ENCODE peak calls at places on chromosomes 7 and 10, in nine cellular contexts. Q is astrocyte of the cerebellum, V is GDM1, F is T-helper 17 cell, P is psoas muscle, Y is A549, B is PC-3, M is iPS-NIHi11, W is NCI-H526 treated with DMSO at 0.1 percent for 48 hours. R is an unnamed sample.

GRCh38 chr10:116853287-116853686 is 4.0 kb downstream of the ENO4 start:
- DNase-seq in P (no peak), F (no peak), B (no peak), M (no peak), Q (no peak), Y (no peak), W (no peak), V (no peak), R (no peak)

GRCh38 chr7:2525161-2525930 is 5.8 kb downstream of the LFNG start:
- DNase-seq in M (no peak), V (no peak), P (no peak), W (no peak), F (no peak), Y (no peak), Q (no peak), B (no peak), R (no peak)

GRCh38 chr7:39069886-39070881 is 92.5 kb downstream of the POU6F2 start:
- DNase-seq in F (no peak), W (no peak), Q (no peak), V (peak), M (no peak), Y (no peak), P (no peak), B (no peak), R (no peak)

GRCh38 chr10:70315815-70316214 is 32.0 kb upstream of the NPFFR1 start:
- DNase-seq in F (no peak), W (no peak), Q (no peak), B (no peak), V (no peak), Y (no peak), P (peak), M (peak), R (no peak)

GRCh38 chr7:99128076-99128950 is 15.6 kb downstream of the SMURF1 start:
- DNase-seq in P (no peak), F (no peak), Q (no peak), W (no peak), M (no peak), V (no peak), B (peak), Y (no peak), R (no peak)

GRCh38 chr7:47389171-47389922 is 192.6 kb downstream of the TNS3 start:
- DNase-seq in W (no peak), Y (no peak), M (no peak), F (no peak), Q (no peak), B (no peak), P (peak), V (no peak), R (no peak)

GRCh38 chr10:74176380-74177139 is 25.5 kb downstream of the ADK start:
- DNase-seq in M (peak), F (peak), Q (peak), P (peak), W (peak), Y (peak), V (peak), B (peak), R (peak)

GRCh38 chr7:79410345-79410744 is 43.1 kb downstream of the MAGI2 start:
- DNase-seq in Q (no peak), F (no peak), V (no peak), P (no peak), B (peak), Y (no peak), M (no peak), W (no peak), R (no peak)

GRCh38 chr7:44323381-44324203 is 1.8 kb downstream of the CAMK2B start:
- DNase-seq in M (no peak), B (no peak), F (no peak), V (no peak), Y (no peak), Q (no peak), W (no peak), P (no peak), R (no peak)

GRCh38 chr10:5917305-5917704 is 27.3 kb downstream of the FBH1 start:
- DNase-seq in Q (no peak), F (no peak), B (no peak), Y (no peak), M (no peak), W (no peak), P (no peak), V (no peak), R (no peak)

GRCh38 chr10:110399163-110400094 is 94.7 kb upstream of the SMNDC1 start:
- DNase-seq in Y (peak), B (peak), Q (peak), F (no peak), M (no peak), P (no peak), W (no peak), V (no peak), R (no peak)

GRCh38 chr10:101014966-101015581 is 15.5 kb downstream of the LZTS2 start:
- DNase-seq in Y (no peak), V (no peak), F (no peak), B (peak), P (peak), W (no peak), Q (no peak), M (no peak), R (no peak)

GRCh38 chr10:31490858-31491504 is 172.0 kb downstream of the ZEB1 start:
- DNase-seq in B (peak), Y (no peak), V (peak), M (peak), W (peak), F (no peak), Q (peak), P (no peak), R (no peak)

GRCh38 chr10:69721690-69722310 is 79.9 kb upstream of the COL13A1 start:
- DNase-seq in Y (no peak), M (peak), F (no peak), P (peak), B (peak), V (no peak), W (no peak), Q (no peak), R (no peak)

GRCh38 chr7:44912775-44913347 is 27.5 kb upstream of the PURB start:
- DNase-seq in Y (no peak), P (no peak), Q (no peak), B (no peak), W (no peak), F (no peak), V (no peak), M (peak), R (no peak)

GRCh38 chr10:35016009-35016408 is 74.1 kb downstream of the CUL2 start:
- DNase-seq in F (no peak), Q (no peak), P (no peak), W (no peak), Y (no peak), V (no peak), M (no peak), B (peak), R (no peak)

GRCh38 chr10:35079763-35080162 is 10.4 kb downstream of the CUL2 start:
- DNase-seq in M (no peak), P (no peak), Q (no peak), W (no peak), Y (peak), B (peak), F (no peak), V (no peak), R (peak)

GRCh38 chr7:155173905-155174304 is 103.8 kb downstream of the HTR5A start:
- DNase-seq in M (no peak), W (no peak), Q (no peak), Y (no peak), B (no peak), V (no peak), F (no peak), P (no peak), R (no peak)

GRCh38 chr7:136869991-136870798 is 1.7 kb downstream of the CHRM2 start:
- DNase-seq in B (no peak), M (no peak), F (no peak), P (peak), W (peak), Q (no peak), Y (no peak), V (no peak), R (no peak)

GRCh38 chr7:36736827-36737211 is 12.5 kb upstream of the AOAH start:
- DNase-seq in M (no peak), B (no peak), W (no peak), Y (no peak), P (no peak), Q (no peak), V (no peak), F (no peak), R (peak)

GRCh38 chr10:109915566-109915965 is 7.7 kb downstream of the XPNPEP1 start:
- DNase-seq in Q (no peak), F (no peak), W (no peak), M (no peak), Y (no peak), P (no peak), B (no peak), V (no peak), R (no peak)

GRCh38 chr10:64345856-64346255 is 824.7 kb downstream of the REEP3 start:
- DNase-seq in F (no peak), V (no peak), Q (no peak), P (no peak), W (no peak), Y (no peak), M (no peak), B (no peak), R (no peak)

GRCh38 chr10:101566333-101567164 is 21.5 kb downstream of the POLL start:
- DNase-seq in Y (no peak), P (peak), B (peak), Q (no peak), V (no peak), W (no peak), M (peak), F (no peak), R (peak)